ENCODE peak calls at places on chromosomes 2 and 18, in nine cellular contexts. G is esophagus muscularis mucosa, F is stomach, L is mucosa of descending colon, M is colonic mucosa, I is H1, R is HCT116, K is lung, O is pancreas. J is an unnamed sample.

GRCh38 chr18:1015777-1016176 is 111.1 kb downstream of the ADCYAP1 start:
- DNase-seq in G (no peak), F (no peak), L (no peak), M (no peak), I (no peak), R (no peak), K (no peak), O (no peak), J (no peak)

GRCh38 chr2:101111262-101111838 is 39.8 kb downstream of the TBC1D8 start:
- DNase-seq in G (no peak), F (no peak), L (no peak), M (no peak), I (no peak), R (no peak), K (no peak), O (no peak), J (no peak)

GRCh38 chr18:58025205-58025604 is 18.8 kb upstream of the NEDD4L start:
- DNase-seq in G (no peak), F (no peak), L (no peak), M (no peak), I (no peak), R (no peak), K (no peak), O (no peak), J (no peak)

GRCh38 chr2:854460-854859 is 96.2 kb upstream of the SNTG2 start:
- DNase-seq in G (no peak), F (peak), L (no peak), M (peak), I (no peak), R (peak), K (no peak), O (no peak), J (no peak)

GRCh38 chr2:119184512-119184911 is 26.0 kb upstream of the C1QL2 start:
- DNase-seq in G (no peak), F (no peak), L (no peak), M (no peak), I (no peak), R (no peak), K (no peak), O (no peak), J (no peak)

GRCh38 chr2:146764301-146764700 is 1080.5 kb upstream of the ACVR2A start:
- DNase-seq in G (no peak), F (no peak), L (no peak), M (no peak), I (no peak), R (no peak), K (no peak), O (no peak), J (no peak)

GRCh38 chr2:189582140-189582825 is 1.7 kb upstream of the SLC40A1 start:
- DNase-seq in G (no peak), F (no peak), L (no peak), M (no peak), I (no peak), R (no peak), K (no peak), O (no peak), J (no peak)

GRCh38 chr2:2831656-2832055 is 500.6 kb upstream of the MYT1L start:
- DNase-seq in G (no peak), F (peak), L (no peak), M (peak), I (no peak), R (no peak), K (no peak), O (no peak), J (no peak)

GRCh38 chr18:36734589-36734988 is 94.2 kb downstream of the TPGS2 start:
- DNase-seq in G (peak), F (no peak), L (no peak), M (no peak), I (no peak), R (no peak), K (no peak), O (no peak), J (no peak)

GRCh38 chr2:10709290-10709939 is 12.0 kb upstream of the ATP6V1C2 start:
- DNase-seq in G (no peak), F (no peak), L (no peak), M (peak), I (peak), R (peak), K (no peak), O (no peak), J (no peak)

GRCh38 chr2:38057651-38058410 is 18.1 kb downstream of the CYP1B1 start:
- DNase-seq in G (no peak), F (no peak), L (no peak), M (no peak), I (no peak), R (no peak), K (no peak), O (no peak), J (no peak)

GRCh38 chr2:147096671-147097070 is 748.2 kb upstream of the ACVR2A start:
- DNase-seq in G (no peak), F (no peak), L (no peak), M (no peak), I (no peak), R (no peak), K (no peak), O (no peak), J (no peak)

GRCh38 chr2:184006998-184007397 is 591.3 kb upstream of the ZNF804A start:
- DNase-seq in G (no peak), F (no peak), L (no peak), M (peak), I (no peak), R (no peak), K (no peak), O (peak), J (no peak)

GRCh38 chr18:22694954-22695353 is 238.2 kb upstream of the RBBP8 start:
- DNase-seq in G (no peak), F (no peak), L (no peak), M (no peak), I (peak), R (peak), K (peak), O (peak), J (no peak)

GRCh38 chr2:224973112-224974016 is 68.9 kb downstream of the DOCK10 start:
- DNase-seq in G (peak), F (peak), L (no peak), M (peak), I (no peak), R (no peak), K (no peak), O (no peak), J (peak)

GRCh38 chr2:85753525-85754312 is at the start of gene ATOH8:
- DNase-seq in G (no peak), F (peak), L (peak), M (peak), I (peak), R (no peak), K (peak), O (peak), J (peak)

GRCh38 chr2:224281374-224281773 is 120.5 kb downstream of the FAM124B start:
- DNase-seq in G (no peak), F (no peak), L (no peak), M (no peak), I (no peak), R (no peak), K (no peak), O (no peak), J (no peak)

GRCh38 chr2:74461187-74462053 is 3.2 kb downstream of the WBP1 start:
- DNase-seq in G (no peak), F (no peak), L (no peak), M (no peak), I (no peak), R (no peak), K (no peak), O (no peak), J (no peak)
- TF ChIP-seq CTCF in G (no peak), F (no peak), L (no peak), M (no peak), I (peak), R (peak), K (no peak), O (no peak), J (no peak)

GRCh38 chr18:50861617-50862016 is 17.3 kb upstream of the ME2 start:
- DNase-seq in G (no peak), F (no peak), L (no peak), M (no peak), I (no peak), R (no peak), K (no peak), O (no peak), J (no peak)

GRCh38 chr18:50859793-50860192 is 19.1 kb upstream of the ME2 start:
- DNase-seq in G (no peak), F (no peak), L (no peak), M (no peak), I (no peak), R (no peak), K (no peak), O (no peak), J (no peak)

GRCh38 chr18:50855976-50856772 is 22.7 kb upstream of the ME2 start:
- DNase-seq in G (no peak), F (no peak), L (no peak), M (no peak), I (no peak), R (no peak), K (no peak), O (no peak), J (no peak)

GRCh38 chr18:50853863-50854271 is 25.1 kb upstream of the ME2 start:
- DNase-seq in G (no peak), F (peak), L (no peak), M (peak), I (no peak), R (no peak), K (no peak), O (no peak), J (peak)

DNA sequence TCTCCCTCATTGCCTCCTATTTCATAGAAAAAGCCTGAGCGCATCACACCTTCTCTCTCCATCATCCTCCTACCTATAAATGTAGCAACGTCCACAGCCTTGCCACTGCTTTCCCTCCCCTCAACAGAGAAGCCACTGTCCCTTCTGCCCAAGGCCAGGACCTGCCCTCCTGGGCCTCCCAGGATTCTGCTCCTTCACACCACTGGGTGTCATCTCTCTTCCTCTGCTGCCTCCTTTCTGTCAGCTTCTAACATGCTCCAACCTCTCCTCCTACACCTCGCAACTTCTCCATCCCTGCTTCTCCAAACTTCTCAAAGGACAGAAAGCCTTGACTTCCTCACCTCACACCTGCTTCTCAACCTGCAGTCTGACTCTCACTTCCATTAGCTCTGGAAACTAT is 21.2 kb upstream of the ME2 start:
- DNase-seq in G (no peak), F (no peak), L (no peak), M (no peak), I (no peak), R (no peak), K (no peak), O (no peak), J (no peak)
- TF ChIP-seq CTCF in G (no peak), F (no peak), L (no peak), M (no peak), I (no peak), R (no peak), K (no peak), O (no peak), J (no peak)

DNA sequence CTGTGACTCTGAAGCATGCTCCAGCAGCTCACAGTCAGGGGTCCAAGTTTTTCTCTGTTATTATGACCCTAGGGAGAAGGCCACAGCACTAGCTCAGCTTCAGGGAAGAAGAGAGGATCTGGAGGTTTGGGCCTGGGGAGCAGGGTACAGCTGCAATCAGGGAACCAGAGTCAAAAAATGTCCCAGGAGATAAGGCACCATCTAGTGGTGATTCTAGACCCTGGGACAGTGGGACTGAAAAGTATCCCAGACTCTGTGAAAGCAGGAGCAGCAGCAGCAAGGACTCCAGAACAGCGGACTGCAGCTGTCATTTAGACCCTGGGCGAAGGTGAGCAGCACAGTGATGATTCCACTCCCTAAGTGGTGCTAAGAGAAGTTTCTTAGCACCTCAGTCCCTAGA is 278.4 kb upstream of the DDX18 start:
- DNase-seq in G (no peak), F (no peak), L (no peak), M (no peak), I (no peak), R (no peak), K (no peak), O (no peak), J (no peak)
- TF ChIP-seq CTCF in G (no peak), F (no peak), L (peak), M (peak), I (peak), R (peak), K (no peak), O (peak), J (no peak)

GRCh38 chr2:45497355-45497754 is 113.7 kb downstream of the SRBD1 start:
- DNase-seq in G (no peak), F (no peak), L (no peak), M (no peak), I (no peak), R (no peak), K (no peak), O (no peak), J (no peak)

GRCh38 chr2:45498661-45499550 is 112.2 kb downstream of the SRBD1 start:
- DNase-seq in G (no peak), F (no peak), L (no peak), M (no peak), I (no peak), R (no peak), K (no peak), O (no peak), J (no peak)

GRCh38 chr2:45494275-45494977 is 116.6 kb downstream of the SRBD1 start:
- DNase-seq in G (no peak), F (no peak), L (no peak), M (peak), I (no peak), R (peak), K (no peak), O (peak), J (no peak)

GRCh38 chr2:45496869-45497268 is 114.2 kb downstream of the SRBD1 start:
- DNase-seq in G (no peak), F (no peak), L (no peak), M (no peak), I (no peak), R (no peak), K (no peak), O (no peak), J (no peak)

GRCh38 chr2:45494978-45495293 is 116.1 kb downstream of the SRBD1 start:
- DNase-seq in G (no peak), F (no peak), L (no peak), M (no peak), I (no peak), R (no peak), K (no peak), O (no peak), J (no peak)
- TF ChIP-seq CTCF in G (no peak), F (no peak), L (no peak), M (peak), I (no peak), R (no peak), K (no peak), O (peak), J (peak)

DNA sequence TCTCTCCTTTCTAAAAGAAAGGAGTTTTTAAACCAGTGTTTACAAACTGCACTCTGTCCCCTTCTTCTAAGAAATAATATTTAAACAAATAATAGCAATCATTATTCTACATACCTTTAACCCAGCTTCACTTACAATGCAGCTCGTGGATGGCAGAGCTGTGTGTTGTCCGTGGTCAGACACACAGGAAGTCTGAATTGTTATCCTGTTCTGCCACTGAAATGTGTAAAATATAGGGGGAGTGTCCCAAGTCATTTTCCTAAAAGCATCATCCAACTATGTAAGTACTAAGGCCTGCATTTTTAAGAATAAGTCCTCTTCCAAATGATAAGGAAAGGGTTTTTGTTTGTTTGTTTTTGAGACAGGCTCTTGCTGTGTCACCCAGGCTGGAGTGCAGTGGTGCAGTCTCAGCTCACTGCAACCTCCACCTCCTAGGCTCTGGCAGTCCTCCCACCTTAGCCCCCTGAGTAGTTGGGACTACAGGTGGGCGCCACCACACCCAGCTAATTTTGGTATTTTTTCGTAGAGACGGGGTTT is 2.7 kb upstream of the PPP4R1 start:
- DNase-seq in G (no peak), F (no peak), L (no peak), M (no peak), I (no peak), R (no peak), K (no peak), O (no peak), J (no peak)
- TF ChIP-seq CTCF in G (no peak), F (no peak), L (no peak), M (no peak), I (no peak), R (no peak), K (no peak), O (no peak), J (no peak)

DNA sequence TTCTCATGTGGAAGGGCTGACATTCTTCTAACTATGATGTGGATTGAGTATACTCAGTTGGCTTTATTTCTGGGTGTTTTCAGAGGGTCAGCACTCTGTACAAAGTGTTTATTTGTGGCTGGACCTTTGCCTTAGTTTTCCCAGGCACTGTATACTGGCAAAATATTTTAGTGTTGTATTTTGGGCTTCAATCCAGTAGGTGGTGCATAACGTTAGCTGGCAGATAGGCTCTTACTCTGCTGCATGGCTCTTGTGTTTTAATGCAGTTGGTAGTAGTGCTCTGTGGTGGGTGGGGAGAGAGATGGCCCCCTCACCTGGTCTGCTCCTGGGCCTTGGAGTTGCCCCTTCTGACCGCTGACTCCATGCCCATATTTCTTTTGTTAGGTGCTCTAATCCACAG is 75.6 kb upstream of the REG3A start:
- DNase-seq in G (peak), F (no peak), L (no peak), M (no peak), I (no peak), R (no peak), K (no peak), O (no peak), J (no peak)
- TF ChIP-seq CTCF in G (no peak), F (no peak), L (no peak), M (no peak), I (no peak), R (no peak), K (no peak), O (no peak), J (no peak)

GRCh38 chr18:80154293-80154692 is 45.2 kb downstream of the ADNP2 start:
- DNase-seq in G (no peak), F (no peak), L (no peak), M (no peak), I (no peak), R (no peak), K (no peak), O (no peak), J (no peak)
- TF ChIP-seq CTCF in G (peak), F (no peak), L (no peak), M (peak), I (peak), R (peak), K (peak), O (no peak), J (peak)

GRCh38 chr2:75647771-75648170 is 1.2 kb downstream of the MRPL19 start:
- DNase-seq in G (no peak), F (no peak), L (no peak), M (no peak), I (no peak), R (no peak), K (no peak), O (no peak), J (no peak)
- TF ChIP-seq CTCF in G (no peak), F (no peak), L (no peak), M (no peak), I (no peak), R (peak), K (no peak), O (no peak), J (no peak)

GRCh38 chr2:48110497-48110896 is 204.2 kb upstream of the FBXO11 start:
- DNase-seq in G (no peak), F (no peak), L (no peak), M (no peak), I (no peak), R (no peak), K (no peak), O (no peak), J (no peak)

GRCh38 chr2:48116518-48116917 is 210.2 kb upstream of the FBXO11 start:
- DNase-seq in G (no peak), F (no peak), L (no peak), M (no peak), I (no peak), R (no peak), K (no peak), O (no peak), J (no peak)

GRCh38 chr2:48114256-48114655 is 208.0 kb upstream of the FBXO11 start:
- DNase-seq in G (no peak), F (peak), L (no peak), M (peak), I (no peak), R (peak), K (no peak), O (no peak), J (peak)

GRCh38 chr2:48112911-48113687 is 206.8 kb upstream of the FBXO11 start:
- DNase-seq in G (no peak), F (no peak), L (no peak), M (no peak), I (no peak), R (no peak), K (no peak), O (no peak), J (no peak)

DNA sequence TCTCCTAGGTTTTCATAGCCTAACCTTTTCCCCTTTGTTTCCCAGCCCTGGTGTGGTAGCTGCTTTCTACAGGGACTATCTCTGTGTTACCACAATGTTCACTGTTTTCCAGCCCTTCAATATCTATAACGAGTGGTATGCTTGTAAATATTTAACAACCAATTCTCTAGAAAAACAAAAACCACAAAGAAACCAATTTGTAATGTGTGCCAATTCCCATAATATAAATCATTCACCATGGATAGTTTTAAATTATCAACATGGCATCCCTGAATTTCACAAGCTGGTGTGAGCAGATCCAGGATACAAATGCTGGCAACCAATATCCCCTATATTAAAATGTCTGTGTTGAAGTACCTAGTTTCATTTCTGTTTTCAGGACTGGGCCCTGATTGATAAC is 207.5 kb upstream of the FBXO11 start:
- DNase-seq in G (no peak), F (no peak), L (no peak), M (no peak), I (no peak), R (no peak), K (no peak), O (no peak), J (no peak)
- TF ChIP-seq CTCF in G (no peak), F (no peak), L (no peak), M (no peak), I (no peak), R (no peak), K (no peak), O (no peak), J (no peak)